ENCODE peak calls at places on chromosomes 11 and 22, in ten cellular contexts. A is MCF 10A; F is stimulated activated CD8-positive, alpha-beta memory T cell treated with anti-CD3 and anti-CD28 coated beads, Interleukin-2, amount 100 ng/mL, for 48 hours; R is activated naive CD4-positive, alpha-beta T cell; Y is retinal pigment epithelial cell; L is neural crest cell; Q is EL; B is progenitor cell of endocrine pancreas; I is WTC11; G is activated CD8-positive, alpha-beta memory T cell treated with anti-CD3 and anti-CD28 coated beads, Interleukin-2, amount 50 U/mL, for 48 hours. C is an unnamed sample.

GRCh38 chr22:19750666-19751490 is 9.7 kb upstream of the TBX1 start:
- DNase-seq in F (no peak), G (no peak), A (no peak), L (no peak), Q (peak), B (no peak), Y (no peak), I (no peak), R (no peak), C (no peak)

GRCh38 chr11:50174189-50174588 is 141.5 kb downstream of the OR4C45 start:
- DNase-seq in G (no peak), F (no peak), R (no peak), A (peak), L (no peak), Q (no peak), I (no peak), B (no peak), Y (no peak), C (peak)

GRCh38 chr11:736431-736830 is 10.8 kb upstream of the TALDO1 start:
- DNase-seq in R (no peak), A (no peak), Q (no peak), G (no peak), I (no peak), Y (no peak), L (no peak), B (no peak), F (no peak), C (no peak)

GRCh38 chr22:17154971-17155370 is 4.1 kb downstream of the HDHD5 start:
- DNase-seq in Q (no peak), L (no peak), R (no peak), B (no peak), I (no peak), Y (no peak), F (no peak), A (no peak), G (no peak), C (no peak)

GRCh38 chr22:23101524-23101923 is 31.2 kb downstream of the GNAZ start:
- DNase-seq in G (no peak), F (no peak), A (no peak), L (no peak), B (no peak), I (no peak), Q (no peak), R (no peak), Y (no peak), C (no peak)

GRCh38 chr11:70522613-70523311 is 124.4 kb downstream of the CTTN start:
- DNase-seq in F (no peak), Y (no peak), I (no peak), R (no peak), B (no peak), A (no peak), L (peak), G (no peak), Q (no peak), C (no peak)

GRCh38 chr11:26994579-26995210 is 783 bp downstream of the FIBIN start:
- DNase-seq in G (no peak), Y (no peak), R (no peak), B (no peak), A (no peak), Q (no peak), F (no peak), I (peak), L (no peak), C (no peak)

GRCh38 chr11:102010776-102011500 is 36.3 kb upstream of the CFAP300 start:
- DNase-seq in Y (peak), R (no peak), B (no peak), A (peak), Q (peak), L (no peak), G (no peak), I (peak), F (no peak), C (peak)

GRCh38 chr22:42800731-42801536 is 56.1 kb downstream of the ARFGAP3 start:
- DNase-seq in A (no peak), R (no peak), Q (no peak), L (no peak), F (no peak), G (peak), B (no peak), Y (no peak), I (no peak), C (no peak)

GRCh38 chr11:134312223-134312622 is 19.6 kb upstream of the GLB1L2 start:
- DNase-seq in F (no peak), Q (no peak), G (no peak), A (no peak), Y (no peak), B (no peak), L (no peak), R (no peak), I (no peak), C (no peak)

C was measured in RPMI7951.